ENCODE peak calls at places on chromosomes 2 and 18, in five cellular contexts. N, S, P, Z and J are unnamed samples.

GRCh38 chr2:39403311-39403710 is 33.8 kb downstream of the MAP4K3 start:
- DNase-seq in N (no peak), Z (no peak), S (no peak), P (no peak), J (no peak)

GRCh38 chr2:38930600-38930999 is 40.9 kb downstream of the ARHGEF33 start:
- DNase-seq in Z (no peak), S (no peak), P (no peak), N (no peak), J (no peak)

GRCh38 chr2:11542275-11542819 is 8.5 kb downstream of the GREB1 start:
- DNase-seq in N (no peak), S (peak; percentile 32), Z (no peak), P (no peak), J (no peak)

GRCh38 chr2:129912871-129913694 is 66.4 kb upstream of the RAB6C start:
- DNase-seq in S (no peak), P (no peak), N (no peak), Z (no peak), J (no peak)

GRCh38 chr2:11810237-11810977 is 64.0 kb downstream of the LPIN1 start:
- DNase-seq in P (no peak), Z (no peak), S (no peak), N (no peak), J (no peak)

GRCh38 chr2:146031158-146031557 is 1511.2 kb upstream of the ZEB2 start:
- DNase-seq in Z (no peak), N (peak; percentile 16), S (no peak), P (no peak), J (no peak)

GRCh38 chr18:23578067-23578705 is 8.1 kb downstream of the NPC1 start:
- DNase-seq in P (no peak), S (no peak), N (no peak), Z (no peak), J (no peak)

GRCh38 chr18:7201096-7201495 is 29.8 kb upstream of the LRRC30 start:
- DNase-seq in N (no peak), P (no peak), S (no peak), Z (no peak), J (no peak)

GRCh38 chr2:217597681-217598080 is 405.1 kb downstream of the TNS1 start:
- DNase-seq in N (no peak), Z (no peak), S (no peak), P (no peak), J (no peak)

GRCh38 chr2:217593732-217594131 is 409.1 kb downstream of the TNS1 start:
- DNase-seq in S (no peak), Z (no peak), N (no peak), P (no peak), J (no peak)

GRCh38 chr2:217601601-217602000 is 401.2 kb downstream of the TNS1 start:
- DNase-seq in P (no peak), N (no peak), Z (no peak), S (no peak), J (no peak)

GRCh38 chr2:217599906-217600305 is 402.9 kb downstream of the TNS1 start:
- DNase-seq in Z (no peak), S (no peak), P (peak; percentile 9), N (no peak), J (no peak)

DNA sequence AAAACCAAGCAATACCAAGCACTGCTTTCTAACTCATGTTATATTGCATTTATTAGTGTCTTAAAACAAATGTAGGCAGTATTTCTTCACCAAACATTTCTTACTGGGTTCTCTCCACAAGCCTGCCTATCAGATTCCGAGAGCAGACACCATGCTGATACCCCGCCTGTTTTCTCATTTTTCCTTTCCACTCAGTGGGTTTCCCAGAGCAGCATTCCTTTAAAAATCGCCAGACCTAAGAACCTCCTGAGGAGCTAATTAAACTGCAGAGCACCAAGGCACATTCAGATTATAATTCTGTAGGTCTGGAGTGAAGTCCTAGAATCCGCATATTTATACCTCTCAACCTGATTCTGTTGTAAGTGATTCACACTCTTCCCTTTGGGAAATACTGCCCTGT is 405.7 kb downstream of the TNS1 start:
- DNase-seq in N (no peak), S (no peak), Z (no peak), P (no peak), J (no peak)
- H3K27me3 ChIP-seq in N (peaks cover 32% of the 10 kb centered on the region), S (no peaks in the 10 kb centered on the region), Z (no peaks in the 10 kb centered on the region), P (peaks cover 29% of the 10 kb centered on the region), J (no peaks in the 10 kb centered on the region)

DNA sequence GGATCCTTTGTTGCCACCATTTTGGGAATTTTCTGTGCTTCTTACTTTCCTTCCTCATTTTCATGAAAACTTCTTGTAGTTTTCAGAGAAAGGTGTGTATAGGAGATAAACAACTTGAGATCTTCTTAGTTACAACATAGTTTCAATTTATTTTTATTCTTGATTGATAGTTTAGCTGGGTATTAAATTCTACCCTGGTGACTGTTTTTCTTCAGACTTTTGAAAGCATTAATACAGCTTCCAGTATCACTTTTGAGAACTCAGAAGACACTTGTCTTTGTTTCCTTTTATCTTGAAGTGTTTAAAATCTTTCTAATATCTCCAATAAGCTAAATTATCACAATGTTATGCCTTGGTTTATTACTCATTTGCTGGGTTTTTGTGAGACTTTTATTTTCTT is 167.5 kb upstream of the DPP10 start:
- DNase-seq in P (no peak), Z (no peak), S (no peak), N (no peak), J (no peak)
- H3K27ac ChIP-seq in P (no peak overlapping the region), Z (no peak overlapping the region), S (no peak overlapping the region), N (no peak overlapping the region), J (no peak overlapping the region)

GRCh38 chr2:23285076-23285795 is 99.7 kb upstream of the KLHL29 start:
- DNase-seq in S (no peak), Z (no peak), N (no peak), P (no peak), J (no peak)
- H3K27me3 ChIP-seq in S (no peaks in the 10 kb centered on the region), Z (no peaks in the 10 kb centered on the region), N (no peaks in the 10 kb centered on the region), P (no peaks in the 10 kb centered on the region), J (no peaks in the 10 kb centered on the region)

GRCh38 chr18:55432307-55433040 is 155.5 kb downstream of the TCF4 start:
- DNase-seq in S (no peak), Z (no peak), P (no peak), N (no peak), J (no peak)

GRCh38 chr18:55433688-55434087 is 154.3 kb downstream of the TCF4 start:
- DNase-seq in P (no peak), Z (no peak), S (no peak), N (no peak), J (no peak)

GRCh38 chr18:55433140-55433539 is 154.9 kb downstream of the TCF4 start:
- DNase-seq in N (no peak), Z (no peak), S (no peak), P (no peak), J (no peak)

GRCh38 chr18:55439036-55439435 is 149.0 kb downstream of the TCF4 start:
- DNase-seq in S (peak; percentile 76), N (no peak), P (no peak), Z (no peak), J (no peak)

GRCh38 chr18:55435592-55435991 is 152.4 kb downstream of the TCF4 start:
- DNase-seq in Z (no peak), N (no peak), P (no peak), S (no peak), J (no peak)
- H3K27ac ChIP-seq in Z (no peak overlapping the region), N (no peak overlapping the region), P (no peak overlapping the region), S (no peak overlapping the region), J (no peak overlapping the region)

GRCh38 chr18:57427429-57428181 is 7.6 kb upstream of the ONECUT2 start:
- DNase-seq in S (peak; percentile 73), Z (peak; percentile 74), P (no peak), N (no peak), J (no peak)

GRCh38 chr18:57426187-57426586 is 9.0 kb upstream of the ONECUT2 start:
- DNase-seq in S (no peak), N (no peak), Z (no peak), P (no peak), J (no peak)

GRCh38 chr18:57423821-57424220 is 11.4 kb upstream of the ONECUT2 start:
- DNase-seq in N (no peak), Z (no peak), S (no peak), P (no peak), J (no peak)

GRCh38 chr18:57422313-57422872 is 12.8 kb upstream of the ONECUT2 start:
- DNase-seq in S (no peak), P (no peak), N (no peak), Z (no peak), J (no peak)

GRCh38 chr18:57425096-57425495 is 10.1 kb upstream of the ONECUT2 start:
- DNase-seq in Z (no peak), P (no peak), N (no peak), S (no peak), J (no peak)
- H3K27me3 ChIP-seq in Z (peaks cover 95% of the 10 kb centered on the region), P (peaks cover 41% of the 10 kb centered on the region), N (peaks cover 31% of the 10 kb centered on the region), S (peaks cover 93% of the 10 kb centered on the region), J (peaks cover 16% of the 10 kb centered on the region)

GRCh38 chr2:74930811-74931486 is 27.5 kb upstream of the POLE4 start:
- DNase-seq in S (no peak), Z (no peak), N (no peak), P (no peak), J (no peak)
- H3K27ac ChIP-seq in S (no peak overlapping the region), Z (no peak overlapping the region), N (no peak overlapping the region), P (no peak overlapping the region), J (no peak overlapping the region)

GRCh38 chr2:217948897-217949296 is 53.9 kb downstream of the TNS1 start:
- DNase-seq in Z (no peak), S (no peak), P (no peak), N (no peak), J (no peak)

GRCh38 chr2:217948341-217948791 is 54.4 kb downstream of the TNS1 start:
- DNase-seq in S (no peak), Z (peak; percentile 69), N (no peak), P (no peak), J (no peak)

GRCh38 chr2:217951091-217951490 is 51.7 kb downstream of the TNS1 start:
- DNase-seq in N (no peak), Z (no peak), P (no peak), S (no peak), J (no peak)

GRCh38 chr2:217950401-217950871 is 52.4 kb downstream of the TNS1 start:
- DNase-seq in Z (no peak), S (no peak), P (no peak), N (no peak), J (no peak)

GRCh38 chr2:217949448-217949847 is 53.3 kb downstream of the TNS1 start:
- DNase-seq in P (no peak), S (no peak), N (no peak), Z (no peak), J (no peak)
- H3K27me3 ChIP-seq in P (no peaks in the 10 kb centered on the region), S (no peaks in the 10 kb centered on the region), N (no peaks in the 10 kb centered on the region), Z (no peaks in the 10 kb centered on the region), J (no peaks in the 10 kb centered on the region)

GRCh38 chr2:43560231-43560547 is 35.6 kb downstream of the THADA start:
- DNase-seq in N (no peak), S (no peak), P (no peak), Z (no peak), J (no peak)
- H3K27ac ChIP-seq in N (no peak overlapping the region), S (no peak overlapping the region), P (no peak overlapping the region), Z (no peak overlapping the region), J (no peak overlapping the region)

GRCh38 chr2:74552914-74553811 is 579 bp downstream of the LOXL3 start:
- DNase-seq in S (peak; percentile 76), P (no peak), N (no peak), Z (no peak), J (no peak)
- H3K27me3 ChIP-seq in S (peaks cover 54% of the 10 kb centered on the region), P (no peaks in the 10 kb centered on the region), N (no peaks in the 10 kb centered on the region), Z (no peaks in the 10 kb centered on the region), J (peaks cover 15% of the 10 kb centered on the region)

GRCh38 chr2:127864877-127865276 is 6.9 kb upstream of the POLR2D start:
- DNase-seq in N (no peak), S (no peak), P (no peak), Z (no peak), J (no peak)

GRCh38 chr2:127862228-127862627 is 4.3 kb upstream of the POLR2D start:
- DNase-seq in S (no peak), P (no peak), N (no peak), Z (no peak), J (no peak)

GRCh38 chr2:127857494-127857818 is 499 bp downstream of the POLR2D start:
- DNase-seq in P (no peak), Z (no peak), N (peak; percentile 4), S (peak; percentile 21), J (no peak)

GRCh38 chr2:127859712-127860085 is 1.7 kb upstream of the POLR2D start:
- DNase-seq in N (no peak), P (no peak), Z (peak; percentile 89), S (peak; percentile 87), J (peak; percentile 63)
- H3K27ac ChIP-seq in N (no peak overlapping the region), P (no peak overlapping the region), Z (no peak overlapping the region), S (no peak overlapping the region), J (no peak overlapping the region)